ENCODE peak calls at places on chromosomes 7 and 10, in five cellular contexts. C is psoas muscle, G is stomach, U is GM23248, F is tibial artery. P is an unnamed sample. For H3K4me1, the result is how much of the 10 kb centered on the place peaks cover.

GRCh38 chr10:5976689-5977470 is 463 bp downstream of the IL15RA start:
- DNase-seq in G (peak), F (no peak), U (peak), C (peak), P (peak)

GRCh38 chr7:129168219-129168991 is 20.0 kb upstream of the SMO start:
- DNase-seq in G (no peak), F (no peak), C (no peak), U (no peak), P (no peak)

GRCh38 chr10:132311338-132311939 is 3.7 kb upstream of the STK32C start:
- DNase-seq in U (no peak), G (no peak), F (peak), C (no peak), P (no peak)

GRCh38 chr7:46210467-46210866 is 289.4 kb upstream of the IGFBP3 start:
- DNase-seq in F (no peak), C (no peak), U (peak), G (no peak), P (no peak)

GRCh38 chr10:132146941-132147915 is 39.5 kb upstream of the DPYSL4 start:
- DNase-seq in U (no peak), F (peak), G (no peak), C (peak), P (no peak)

GRCh38 chr10:20105931-20106330 is 289.7 kb downstream of the PLXDC2 start:
- DNase-seq in F (no peak), U (no peak), C (no peak), G (no peak), P (no peak)

GRCh38 chr10:72730462-72730861 is 38.5 kb downstream of the MCU start:
- DNase-seq in F (no peak), G (no peak), C (no peak), U (peak), P (no peak)

GRCh38 chr7:112157072-112157471 is 49.1 kb downstream of the DOCK4 start:
- DNase-seq in G (no peak), U (peak), C (no peak), F (no peak), P (no peak)

GRCh38 chr7:76303057-76303828 is 770 bp downstream of the HSPB1 start:
- DNase-seq in G (peak), F (peak), U (peak), C (peak), P (peak)

GRCh38 chr10:77628906-77629730 is 8.5 kb downstream of the KCNMA1 start:
- DNase-seq in G (no peak), F (no peak), C (no peak), U (peak), P (no peak)

GRCh38 chr10:74927701-74928100 is 101.3 kb downstream of the KAT6B start:
- DNase-seq in C (no peak), F (no peak), G (no peak), U (peak), P (no peak)

GRCh38 chr10:36281871-36282331 is 639.8 kb upstream of the FZD8 start:
- DNase-seq in F (no peak), U (no peak), C (no peak), G (no peak), P (no peak)

GRCh38 chr7:84336741-84337140 is 142.2 kb upstream of the SEMA3A start:
- DNase-seq in G (no peak), F (no peak), U (no peak), C (no peak), P (no peak)

GRCh38 chr7:20514364-20514763 is 101.1 kb upstream of the ABCB5 start:
- DNase-seq in U (peak), G (peak), C (no peak), F (no peak), P (peak)

GRCh38 chr7:90655566-90655965 is 59.4 kb downstream of the CDK14 start:
- DNase-seq in U (peak), F (no peak), G (no peak), C (no peak), P (no peak)

GRCh38 chr10:92598321-92598720 is 5.4 kb downstream of the KIF11 start:
- DNase-seq in G (no peak), C (no peak), F (no peak), U (peak), P (no peak)

GRCh38 chr7:82481499-82482097 is 38.0 kb upstream of the CACNA2D1 start:
- DNase-seq in U (peak), C (no peak), F (no peak), G (no peak), P (no peak)

GRCh38 chr10:46040004-46040403 is 6.1 kb downstream of the MSMB start:
- DNase-seq in U (no peak), F (no peak), G (no peak), C (no peak), P (no peak)

GRCh38 chr7:131173148-131173890 is 154.4 kb upstream of the MKLN1 start:
- DNase-seq in F (no peak), C (no peak), U (peak), G (no peak), P (no peak)
- H3K4me3 ChIP-seq in F (no peak), C (no peak), U (no peak), G (no peak), P (no peak)

GRCh38 chr10:84340187-84340586 is 11.8 kb downstream of the CCSER2 start:
- DNase-seq in F (no peak), C (no peak), U (no peak), G (no peak), P (no peak)
- H3K4me1 ChIP-seq in F (under half), C (under half), U (under half), G (under half), P (half or more)

GRCh38 chr7:55472928-55473725 is 99.2 kb downstream of the VOPP1 start:
- DNase-seq in U (no peak), F (no peak), G (no peak), C (no peak), P (no peak)
- H3K4me3 ChIP-seq in U (no peak), F (no peak), G (no peak), C (no peak), P (no peak)

DNA sequence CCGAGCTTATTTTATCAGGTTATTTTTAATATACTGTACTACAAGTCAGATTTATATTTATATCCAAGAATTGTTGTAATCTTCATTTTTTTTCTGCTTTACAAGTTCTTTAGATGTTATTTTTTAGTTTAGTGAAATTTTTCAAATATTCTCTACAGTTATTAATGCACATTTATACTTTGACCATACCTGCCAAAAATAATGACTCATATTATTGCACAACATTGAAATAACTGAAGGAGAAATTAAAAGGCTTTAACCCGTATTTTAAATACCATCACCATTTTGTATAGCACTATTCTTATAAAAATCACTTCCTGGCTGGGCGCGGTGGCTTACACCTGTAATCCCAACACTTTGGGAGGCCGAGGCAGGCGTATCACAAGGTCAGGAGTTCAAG is 278.5 kb downstream of the BICC1 start:
- DNase-seq in F (no peak), U (peak), G (no peak), C (no peak), P (no peak)
- H3K4me1 ChIP-seq in F (under half), U (under half), G (under half), C (under half), P (under half)

DNA sequence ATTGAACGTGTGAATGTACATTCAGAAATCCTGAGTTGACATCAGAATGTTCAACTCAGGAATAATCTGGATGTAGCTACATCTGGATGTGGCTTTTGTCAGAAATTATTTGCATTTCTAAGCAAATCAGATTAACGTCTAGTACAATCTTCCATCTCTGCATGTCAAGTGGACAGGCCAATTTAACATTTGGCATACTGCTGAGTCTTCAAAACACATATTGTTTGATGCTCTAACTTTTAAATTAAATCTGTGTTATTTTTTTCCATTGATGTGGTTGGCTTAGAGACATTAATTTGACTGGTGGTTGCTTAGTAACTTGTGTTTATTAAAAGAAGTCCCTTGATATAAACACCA is 3.4 kb downstream of the STAMBPL1 start:
- DNase-seq in C (no peak), G (no peak), F (no peak), U (no peak), P (no peak)
- H3K4me3 ChIP-seq in C (no peak), G (no peak), F (no peak), U (peak), P (no peak)

P was measured in heart right ventricle.